ENCODE peak calls at places on chromosomes 7 and 10, in six cellular contexts. O is GM12878, D is ovary, Z is astrocyte of the spinal cord, V is small intestine, F is lower leg skin. E is an unnamed sample.

GRCh38 chr7:151309306-151309705 is 32.3 kb upstream of the NUB1 start:
- DNase-seq in O (no peak), D (no peak), Z (peak; percentile 40), V (no peak), F (no peak), E (peak; percentile 57)

GRCh38 chr7:73773700-73774517 is 3.8 kb upstream of the CLDN3 start:
- DNase-seq in O (no peak), D (no peak), Z (no peak), V (peak; percentile 97), F (no peak), E (no peak)

GRCh38 chr7:155863721-155864151 is 51.5 kb upstream of the SHH start:
- DNase-seq in O (no peak), D (no peak), Z (no peak), V (no peak), F (no peak), E (no peak)

GRCh38 chr7:118473271-118473670 is 248.8 kb downstream of the ANKRD7 start:
- DNase-seq in O (no peak), D (no peak), Z (no peak), V (no peak), F (no peak), E (no peak)

GRCh38 chr10:77836299-77836820 is 90.2 kb downstream of the DLG5 start:
- DNase-seq in O (peak; percentile 66), D (no peak), Z (no peak), V (peak; percentile 53), F (peak; percentile 79), E (no peak)

GRCh38 chr10:91296471-91296870 is 76.0 kb downstream of the PCGF5 start:
- DNase-seq in O (no peak), D (no peak), Z (no peak), V (peak; percentile 63), F (no peak), E (peak; percentile 23)

GRCh38 chr7:140989068-140989467 is 25.7 kb downstream of the MRPS33 start:
- DNase-seq in O (no peak), D (no peak), Z (no peak), V (peak; percentile 82), F (no peak), E (no peak)

GRCh38 chr10:125132331-125132730 is 28.0 kb downstream of the CTBP2 start:
- DNase-seq in O (no peak), D (no peak), Z (no peak), V (no peak), F (no peak), E (no peak)

GRCh38 chr10:58625070-58625469 is 112.4 kb downstream of the BICC1 start:
- DNase-seq in O (no peak), D (no peak), Z (peak; percentile 91), V (no peak), F (no peak), E (peak; percentile 97)

GRCh38 chr10:120221873-120222485 is 235.0 kb upstream of the PLPP4 start:
- DNase-seq in O (no peak), D (no peak), Z (peak; percentile 50), V (peak; percentile 56), F (no peak), E (peak; percentile 70)

GRCh38 chr10:131850490-131850880 is 50.3 kb upstream of the PPP2R2D start:
- DNase-seq in O (no peak), D (no peak), Z (no peak), V (no peak), F (no peak), E (no peak)

GRCh38 chr7:108525327-108525984 is 479 bp downstream of the PNPLA8 start:
- DNase-seq in O (no peak), D (no peak), Z (peak; percentile 62), V (peak; percentile 56), F (no peak), E (peak; percentile 83)

GRCh38 chr10:99709480-99710229 is 22.3 kb downstream of the COX15 start:
- DNase-seq in O (peak; percentile 32), D (no peak), Z (peak; percentile 20), V (no peak), F (no peak), E (peak; percentile 69)

GRCh38 chr7:77794000-77794399 is 4.2 kb downstream of the TMEM60 start:
- DNase-seq in O (no peak), D (no peak), Z (no peak), V (no peak), F (no peak), E (no peak)

GRCh38 chr10:23886355-23886754 is 322.6 kb upstream of the KIAA1217 start:
- DNase-seq in O (no peak), D (no peak), Z (no peak), V (no peak), F (no peak), E (no peak)

GRCh38 chr10:132630666-132631347 is 93.2 kb downstream of the INPP5A start:
- DNase-seq in O (no peak), D (peak; percentile 81), Z (no peak), V (no peak), F (no peak), E (peak; percentile 50)

GRCh38 chr7:47622946-47623640 is 41.2 kb upstream of the TNS3 start:
- DNase-seq in O (no peak), D (peak; percentile 59), Z (peak; percentile 91), V (no peak), F (no peak), E (peak; percentile 96)

GRCh38 chr10:128005858-128006257 is 99.0 kb downstream of the PTPRE start:
- DNase-seq in O (no peak), D (no peak), Z (no peak), V (no peak), F (no peak), E (no peak)

GRCh38 chr10:114030140-114030539 is 13.5 kb upstream of the ADRB1 start:
- DNase-seq in O (no peak), D (no peak), Z (no peak), V (no peak), F (no peak), E (no peak)

GRCh38 chr7:157219154-157219553 is 80.4 kb downstream of the UBE3C start:
- DNase-seq in O (no peak), D (no peak), Z (no peak), V (no peak), F (no peak), E (no peak)

GRCh38 chr10:6269953-6270867 is 67.5 kb downstream of the PFKFB3 start:
- DNase-seq in O (peak; percentile 55), D (no peak), Z (no peak), V (peak; percentile 75), F (no peak), E (no peak)

GRCh38 chr10:86583983-86584382 is 62.4 kb upstream of the WAPL start:
- DNase-seq in O (no peak), D (no peak), Z (no peak), V (no peak), F (no peak), E (no peak)

GRCh38 chr10:5887029-5887428 is 2.7 kb downstream of the ANKRD16 start:
- DNase-seq in O (no peak), D (no peak), Z (no peak), V (peak; percentile 9), F (no peak), E (peak; percentile 25)

GRCh38 chr7:389911-390601 is 100.1 kb downstream of the FOXL3 start:
- DNase-seq in O (no peak), D (peak; percentile 19), Z (no peak), V (no peak), F (no peak), E (no peak)

GRCh38 chr10:115969591-115969990 is 303.4 kb downstream of the GFRA1 start:
- DNase-seq in O (no peak), D (no peak), Z (no peak), V (no peak), F (no peak), E (no peak)

GRCh38 chr10:132109341-132110072 is 43.8 kb downstream of the JAKMIP3 start:
- DNase-seq in O (no peak), D (no peak), Z (no peak), V (no peak), F (no peak), E (peak; percentile 22)

DNA sequence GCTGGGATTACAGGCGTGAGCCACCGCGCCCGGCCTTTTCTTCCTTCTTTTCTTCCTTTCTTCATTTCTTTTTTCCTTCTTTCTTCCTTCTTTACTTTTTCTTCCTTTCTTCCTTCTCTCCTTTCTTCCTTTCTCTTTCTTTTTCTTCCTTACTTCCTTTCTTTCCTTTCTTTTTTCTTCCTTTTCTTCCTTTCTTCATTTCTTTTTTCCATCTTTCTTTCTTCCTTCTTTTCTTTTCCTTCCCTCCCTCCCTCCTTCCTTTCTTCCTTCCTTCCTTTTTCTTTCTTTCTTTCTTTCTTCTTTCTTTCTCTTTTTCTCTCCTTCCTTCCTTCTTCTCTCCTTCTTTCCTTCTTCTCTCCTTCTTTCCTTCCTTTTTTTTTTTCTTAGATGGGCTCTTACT is 47.0 kb upstream of the CUX1 start:
- DNase-seq in O (no peak), D (no peak), Z (no peak), V (no peak), F (no peak), E (no peak)
- H3K4me3 ChIP-seq in O (no peak overlapping the region), D (no peak overlapping the region), Z (no peak overlapping the region), V (no peak overlapping the region), F (no peak overlapping the region), E (no peak overlapping the region)

DNA sequence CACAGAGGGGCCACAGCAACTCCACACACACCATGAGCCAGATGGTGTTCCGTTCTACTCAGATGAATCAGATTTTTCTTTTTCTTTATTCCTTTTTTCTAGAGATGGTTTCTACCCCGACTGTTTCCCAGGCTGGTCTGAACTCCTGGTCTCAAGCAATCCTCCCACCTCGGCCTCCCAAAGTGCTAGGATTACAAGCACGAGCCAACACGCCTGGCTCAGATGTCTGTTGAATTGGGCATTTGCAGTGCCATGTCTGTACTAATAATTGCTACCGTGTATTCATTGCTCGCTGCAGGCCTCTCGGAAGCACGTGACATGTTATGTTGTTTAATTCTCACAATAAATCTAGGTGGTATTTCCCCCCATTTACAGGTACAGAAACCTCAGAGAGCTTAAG is 67.2 kb downstream of the RABGEF1 start:
- DNase-seq in O (no peak), D (no peak), Z (no peak), V (no peak), F (no peak), E (no peak)
- H3K4me3 ChIP-seq in O (no peak overlapping the region), D (no peak overlapping the region), Z (no peak overlapping the region), V (no peak overlapping the region), F (no peak overlapping the region), E (no peak overlapping the region)

DNA sequence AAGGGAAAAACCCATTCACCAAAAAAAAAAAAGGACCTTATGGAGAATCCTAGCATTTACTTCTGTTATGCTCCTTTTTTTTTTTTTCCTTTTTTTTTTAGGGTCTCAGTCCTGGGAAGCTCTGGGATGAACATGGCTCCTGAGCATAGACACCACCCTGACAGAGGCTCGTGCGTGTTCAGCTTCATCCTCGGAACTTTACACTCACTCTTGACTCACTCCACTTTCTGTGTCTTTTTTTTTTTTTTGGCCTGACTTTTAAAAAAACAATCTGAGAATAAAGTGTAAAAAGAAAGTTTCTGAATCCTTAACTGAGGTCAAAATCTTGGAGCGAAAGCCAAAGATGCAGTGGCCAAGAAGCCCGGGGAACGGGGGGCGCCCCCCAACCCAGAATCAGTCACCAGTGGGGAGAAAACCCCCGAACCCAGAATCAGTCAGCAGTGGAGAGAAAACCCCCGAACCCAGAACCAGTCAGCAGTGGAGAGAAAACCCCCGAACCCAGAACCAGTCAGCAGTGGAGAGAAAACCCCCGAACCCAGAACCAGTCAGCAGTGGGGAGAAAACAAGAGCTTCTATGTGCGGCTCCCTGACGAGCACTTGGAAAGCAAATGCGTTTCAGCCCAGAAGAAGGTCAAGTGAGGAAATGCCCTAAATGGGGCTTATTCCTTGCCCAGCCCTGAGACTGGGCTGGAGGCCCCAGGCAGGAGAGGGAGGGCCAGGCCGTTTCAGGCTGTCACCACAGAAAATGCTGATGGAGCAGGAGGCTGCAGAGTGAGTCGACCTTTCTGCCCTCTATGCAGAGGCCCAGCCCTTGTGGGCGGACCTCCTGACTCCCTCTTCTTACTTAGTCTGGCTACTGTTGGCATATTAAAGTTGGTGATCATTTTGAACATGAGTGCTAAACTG is 19.0 kb upstream of the PFKP start:
- DNase-seq in O (no peak), D (no peak), Z (peak; percentile 52), V (no peak), F (no peak), E (peak; percentile 74)
- H3K4me3 ChIP-seq in O (no peak overlapping the region), D (no peak overlapping the region), Z (no peak overlapping the region), V (no peak overlapping the region), F (no peak overlapping the region), E (no peak overlapping the region)

GRCh38 chr7:99652671-99653070 is 27.1 kb downstream of the CYP3A5 start:
- DNase-seq in O (no peak), D (no peak), Z (no peak), V (no peak), F (no peak), E (no peak)
- H3K4me3 ChIP-seq in O (no peak overlapping the region), D (no peak overlapping the region), Z (no peak overlapping the region), V (no peak overlapping the region), F (no peak overlapping the region), E (no peak overlapping the region)